ENCODE peak calls at places on chromosomes 13 and 19, in nine cellular contexts. S, B, U, W, F, N, H, O and E are unnamed samples.

GRCh38 chr19:3665681-3666544 is 34.4 kb downstream of the PIP5K1C start:
- DNase-seq in S (peak; percentile 77), B (peak; percentile 37), U (peak; percentile 69), W (peak; percentile 36), F (peak; percentile 53), N (no peak), H (peak; percentile 76), O (peak; percentile 42), E (peak; percentile 65)

GRCh38 chr19:2548966-2549365 is 73.0 kb downstream of the GADD45B start:
- DNase-seq in S (no peak), B (no peak), U (no peak), W (no peak), F (no peak), N (no peak), H (peak; percentile 39), O (no peak), E (no peak)

GRCh38 chr13:97282705-97283104 is 60.6 kb downstream of the MBNL2 start:
- DNase-seq in S (no peak), B (no peak), U (no peak), W (no peak), F (no peak), N (no peak), H (no peak), O (no peak), E (no peak)

GRCh38 chr13:23570931-23571330 is 719 bp downstream of the TNFRSF19 start:
- DNase-seq in S (no peak), B (peak; percentile 43), U (no peak), W (no peak), F (no peak), N (no peak), H (no peak), O (no peak), E (no peak)

GRCh38 chr19:13056052-13056660 is 46.5 kb downstream of the LYL1 start:
- DNase-seq in S (no peak), B (peak; percentile 86), U (peak; percentile 66), W (no peak), F (peak; percentile 77), N (no peak), H (peak; percentile 92), O (no peak), E (no peak)

GRCh38 chr13:80452279-80452678 is 111.4 kb upstream of the SPRY2 start:
- DNase-seq in S (no peak), B (no peak), U (no peak), W (no peak), F (no peak), N (no peak), H (no peak), O (no peak), E (no peak)

GRCh38 chr13:95704510-95704909 is 27.6 kb downstream of the DNAJC3 start:
- DNase-seq in S (no peak), B (peak; percentile 23), U (no peak), W (peak; percentile 70), F (no peak), N (no peak), H (no peak), O (no peak), E (no peak)

GRCh38 chr13:113207890-113208423 is 512 bp downstream of the PCID2 start:
- DNase-seq in S (no peak), B (peak; percentile 59), U (no peak), W (peak; percentile 33), F (peak; percentile 39), N (no peak), H (peak; percentile 66), O (no peak), E (no peak)

GRCh38 chr19:40090256-40091204 is at the start of gene ZNF780A:
- DNase-seq in S (peak; percentile 57), B (peak; percentile 75), U (peak; percentile 85), W (peak; percentile 71), F (peak; percentile 57), N (peak; percentile 94), H (peak; percentile 84), O (peak; percentile 37), E (peak; percentile 88)

GRCh38 chr19:40088299-40089047 is 2.3 kb downstream of the ZNF780A start:
- DNase-seq in S (no peak), B (no peak), U (no peak), W (no peak), F (no peak), N (no peak), H (no peak), O (no peak), E (no peak)

GRCh38 chr19:40089462-40089861 is 1.3 kb downstream of the ZNF780A start:
- DNase-seq in S (no peak), B (peak; percentile 75), U (no peak), W (no peak), F (no peak), N (no peak), H (no peak), O (no peak), E (no peak)

DNA sequence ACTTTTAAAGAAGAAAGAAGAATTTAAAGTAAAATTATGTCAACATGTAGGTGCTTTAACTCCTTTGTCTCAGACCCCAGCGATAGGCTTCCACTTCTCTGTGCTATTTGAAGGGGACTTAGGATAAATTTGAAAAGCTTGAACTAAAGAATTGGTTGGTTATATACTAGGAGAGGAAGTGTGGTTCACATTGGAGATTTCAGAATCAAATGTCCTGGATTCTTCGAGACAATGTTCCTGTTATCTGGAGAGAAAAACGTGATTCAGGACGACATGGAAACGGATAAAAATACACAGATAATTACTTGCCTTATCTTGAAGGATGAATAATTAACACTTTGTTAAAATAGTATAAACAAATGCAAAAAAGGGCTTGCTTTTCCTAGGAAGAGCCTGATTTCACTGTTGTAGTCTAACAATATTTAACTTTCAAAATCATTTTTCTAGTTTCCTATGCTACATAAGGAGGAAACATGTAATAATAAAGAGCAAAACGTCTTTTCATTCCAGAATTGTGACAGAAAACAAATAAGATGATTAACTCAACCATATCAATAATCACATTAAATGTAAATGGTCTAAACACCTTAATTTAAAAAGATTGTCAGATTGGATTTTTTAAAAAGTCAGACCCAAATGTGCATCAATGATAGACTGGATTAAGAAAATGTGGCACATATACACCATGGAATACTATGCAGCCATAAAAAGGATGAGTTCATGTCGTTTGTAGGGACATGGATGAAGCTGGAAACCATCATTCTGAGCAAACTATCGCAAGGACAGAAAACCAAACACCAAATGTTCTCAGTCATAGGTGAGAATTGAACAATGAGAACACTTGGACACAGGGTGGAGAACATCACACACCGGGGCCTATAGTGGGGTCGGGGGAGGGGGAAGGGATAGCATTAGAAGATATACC is 724 bp upstream of the ZNF780A start:
- DNase-seq in S (no peak), B (no peak), U (no peak), W (no peak), F (no peak), N (no peak), H (no peak), O (no peak), E (no peak)
- H3K27ac ChIP-seq in S (peak overlapping the region; percentile 97), B (peak overlapping the region; percentile 90), U (peak overlapping the region; percentile 96), W (peak overlapping the region; percentile 83), F (peak overlapping the region; percentile 47), N (peak overlapping the region; percentile 91), H (peak overlapping the region; percentile 96), O (peak overlapping the region; percentile 93), E (peak overlapping the region; percentile 90)

GRCh38 chr13:51590231-51590630 is 6.0 kb downstream of the WDFY2 start:
- DNase-seq in S (no peak), B (no peak), U (no peak), W (no peak), F (no peak), N (no peak), H (no peak), O (no peak), E (no peak)

GRCh38 chr13:51589793-51590192 is 5.5 kb downstream of the WDFY2 start:
- DNase-seq in S (no peak), B (no peak), U (no peak), W (no peak), F (no peak), N (no peak), H (no peak), O (no peak), E (no peak)

GRCh38 chr13:51588406-51588949 is 4.2 kb downstream of the WDFY2 start:
- DNase-seq in S (no peak), B (peak; percentile 19), U (no peak), W (no peak), F (no peak), N (no peak), H (no peak), O (no peak), E (no peak)

GRCh38 chr13:51594432-51594831 is 10.2 kb downstream of the WDFY2 start:
- DNase-seq in S (no peak), B (no peak), U (no peak), W (no peak), F (no peak), N (no peak), H (no peak), O (no peak), E (no peak)

DNA sequence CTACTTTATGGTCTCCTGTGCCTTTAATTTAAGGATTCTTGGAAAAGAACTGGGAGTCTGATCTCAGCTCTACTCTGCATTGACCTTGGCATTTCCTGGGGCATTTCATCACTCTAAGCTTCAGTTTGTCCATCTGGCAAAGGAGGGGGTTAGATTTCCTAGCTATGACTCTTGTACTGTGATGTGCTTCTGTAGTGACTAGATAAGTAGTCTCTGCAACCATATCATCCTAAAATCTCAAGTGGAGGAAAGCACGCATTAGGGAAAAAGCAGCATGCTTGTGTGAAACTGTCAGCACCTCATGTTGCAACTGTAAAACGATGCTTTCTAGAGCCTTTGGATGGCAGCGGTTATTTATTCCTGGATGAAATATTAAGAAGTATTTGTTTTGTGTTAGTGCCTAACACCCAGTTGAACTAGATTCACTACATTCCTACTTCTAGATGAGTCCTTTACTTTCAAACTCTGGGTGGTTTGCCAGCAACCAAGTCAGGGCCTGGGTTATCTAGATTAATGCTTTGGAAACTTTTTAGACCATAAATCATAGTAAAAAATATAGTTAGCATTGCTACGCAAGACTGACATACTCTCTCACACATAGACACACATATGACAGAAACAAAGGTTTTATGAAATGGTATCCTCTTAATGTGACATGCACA is 6.8 kb downstream of the WDFY2 start:
- DNase-seq in S (no peak), B (peak; percentile 96), U (no peak), W (peak; percentile 26), F (peak; percentile 46), N (no peak), H (no peak), O (no peak), E (no peak)
- TF ChIP-seq CTCF in S (no peak), B (no peak), U (no peak), W (no peak), F (no peak), N (no peak), H (no peak), O (no peak), E (no peak)

GRCh38 chr19:948842-949496 is 23.1 kb downstream of the ARID3A start:
- DNase-seq in S (no peak), B (no peak), U (no peak), W (no peak), F (no peak), N (no peak), H (no peak), O (no peak), E (no peak)
- H3K4me3 ChIP-seq in S (no peak overlapping the region), B (no peak overlapping the region), U (no peak overlapping the region), W (no peak overlapping the region), F (no peak overlapping the region), N (no peak overlapping the region), H (no peak overlapping the region), O (no peak overlapping the region), E (no peak overlapping the region)

GRCh38 chr19:54211214-54211613 is 10.6 kb downstream of the RPS9 start:
- DNase-seq in S (no peak), B (no peak), U (no peak), W (no peak), F (no peak), N (no peak), H (no peak), O (no peak), E (no peak)

GRCh38 chr19:54208784-54209057 is 8.1 kb downstream of the RPS9 start:
- DNase-seq in S (no peak), B (peak; percentile 44), U (no peak), W (no peak), F (no peak), N (no peak), H (no peak), O (no peak), E (no peak)

GRCh38 chr19:54209748-54210494 is 9.3 kb downstream of the RPS9 start:
- DNase-seq in S (peak; percentile 76), B (peak; percentile 99), U (peak; percentile 88), W (peak; percentile 96), F (peak; percentile 95), N (peak; percentile 95), H (peak; percentile 92), O (peak; percentile 84), E (peak; percentile 89)

GRCh38 chr19:54207908-54208783 is 7.5 kb downstream of the RPS9 start:
- DNase-seq in S (no peak), B (peak; percentile 100), U (peak; percentile 69), W (peak; percentile 76), F (peak; percentile 29), N (peak; percentile 92), H (peak; percentile 88), O (no peak), E (no peak)

DNA sequence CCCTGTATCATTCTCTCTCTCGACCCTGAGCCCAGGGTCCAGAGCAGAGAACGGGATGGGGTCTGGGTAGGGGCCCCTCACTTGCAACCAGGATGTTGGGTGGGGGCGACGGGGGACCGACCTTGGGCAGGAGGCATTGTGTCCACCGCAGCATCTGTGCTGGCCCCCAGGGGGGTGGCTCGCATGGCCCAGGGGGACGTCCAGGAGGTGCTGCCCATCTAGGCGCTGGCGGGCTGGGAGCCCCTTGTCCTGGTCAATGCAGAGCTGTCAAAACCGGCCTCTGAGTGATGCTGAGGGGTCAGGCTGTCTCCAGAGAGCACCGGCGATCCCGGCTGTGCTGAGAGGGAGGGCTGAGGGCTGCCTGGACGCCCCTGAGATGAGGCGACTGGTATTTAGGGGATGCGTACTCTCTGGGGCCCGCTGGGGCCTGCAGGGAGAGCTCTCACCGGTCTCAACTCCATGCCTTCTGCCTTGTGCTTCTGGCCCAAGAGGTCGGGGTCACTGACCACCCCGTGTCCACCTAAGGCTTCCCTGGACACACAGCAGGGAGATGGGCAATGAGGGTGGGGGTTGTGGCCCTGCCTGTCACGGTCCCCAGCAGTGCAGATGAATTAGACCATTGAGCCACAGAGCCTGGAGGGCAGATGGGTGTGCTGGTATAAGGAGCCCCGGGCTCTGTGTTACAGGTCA is 8.5 kb downstream of the RPS9 start:
- DNase-seq in S (no peak), B (no peak), U (no peak), W (peak; percentile 40), F (peak; percentile 25), N (no peak), H (no peak), O (no peak), E (no peak)
- H3K27ac ChIP-seq in S (peak overlapping the region; percentile 96), B (peak overlapping the region; percentile 68), U (peak overlapping the region; percentile 55), W (peak overlapping the region; percentile 77), F (peak overlapping the region; percentile 60), N (peak overlapping the region; percentile 76), H (peak overlapping the region; percentile 95), O (peak overlapping the region; percentile 89), E (peak overlapping the region; percentile 93)